ENCODE peak calls at places on chromosomes 12 and 14, in seven cellular contexts. I is omental fat pad, H is lung microvascular endothelial cell, F is amniotic stem cell, C is brain pericyte, R is HFFc6, U is foreskin fibroblast. Z is an unnamed sample.

GRCh38 chr14:32933943-32934890 is 4.5 kb upstream of the NPAS3 start:
- DNase-seq in I (no peak), H (no peak), F (no peak), C (no peak), R (no peak), U (peak; percentile 54), Z (peak; percentile 12)

GRCh38 chr12:138898-139534 is 72.4 kb downstream of the IQSEC3 start:
- DNase-seq in I (no peak), H (no peak), F (no peak), C (no peak), R (no peak), U (peak; percentile 29), Z (peak; percentile 11)

GRCh38 chr12:19855876-19856275 is 416.6 kb downstream of the AEBP2 start:
- DNase-seq in I (no peak), H (no peak), F (no peak), C (no peak), R (no peak), U (no peak), Z (no peak)

GRCh38 chr14:76337619-76338545 is 38.1 kb upstream of the ESRRB start:
- DNase-seq in I (no peak), H (no peak), F (no peak), C (no peak), R (no peak), U (peak; percentile 42), Z (no peak)

GRCh38 chr14:92244805-92245204 is 78.2 kb upstream of the SLC24A4 start:
- DNase-seq in I (no peak), H (no peak), F (no peak), C (no peak), R (no peak), U (no peak), Z (no peak)

GRCh38 chr14:77099425-77100167 is 1.5 kb downstream of the CIPC start:
- DNase-seq in I (no peak), H (peak; percentile 62), F (peak; percentile 26), C (no peak), R (peak; percentile 77), U (peak; percentile 89), Z (peak; percentile 40)

GRCh38 chr12:62347922-62348650 is 87.9 kb downstream of the USP15 start:
- DNase-seq in I (no peak), H (no peak), F (no peak), C (no peak), R (peak; percentile 57), U (peak; percentile 50), Z (peak; percentile 13)

GRCh38 chr14:75341639-75342038 is 63.0 kb downstream of the FOS start:
- DNase-seq in I (no peak), H (no peak), F (no peak), C (no peak), R (no peak), U (no peak), Z (no peak)

GRCh38 chr12:21323736-21324135 is 11.0 kb downstream of the SLCO1A2 start:
- DNase-seq in I (no peak), H (no peak), F (no peak), C (no peak), R (no peak), U (no peak), Z (no peak)

GRCh38 chr14:91164676-91165075 is 50.8 kb downstream of the DGLUCY start:
- DNase-seq in I (no peak), H (no peak), F (no peak), C (no peak), R (no peak), U (no peak), Z (no peak)

GRCh38 chr12:131437706-131438210 is 273.1 kb upstream of the SFSWAP start:
- DNase-seq in I (no peak), H (no peak), F (no peak), C (no peak), R (no peak), U (no peak), Z (no peak)

GRCh38 chr14:95069547-95069946 is 87.8 kb downstream of the DICER1 start:
- DNase-seq in I (no peak), H (no peak), F (no peak), C (no peak), R (no peak), U (no peak), Z (no peak)

GRCh38 chr12:116955382-116956021 is 44.8 kb downstream of the FBXW8 start:
- DNase-seq in I (no peak), H (peak; percentile 17), F (no peak), C (no peak), R (no peak), U (peak; percentile 48), Z (no peak)

GRCh38 chr12:6207254-6207942 is 7.2 kb downstream of the CD9 start:
- DNase-seq in I (no peak), H (no peak), F (no peak), C (no peak), R (no peak), U (peak; percentile 64), Z (no peak)

GRCh38 chr14:71103662-71104484 is 196.6 kb downstream of the PCNX1 start:
- DNase-seq in I (no peak), H (peak; percentile 77), F (peak; percentile 30), C (peak; percentile 21), R (peak; percentile 75), U (peak; percentile 77), Z (peak; percentile 54)

GRCh38 chr12:100799770-100800169 is 5.2 kb downstream of the ANO4 start:
- DNase-seq in I (no peak), H (no peak), F (no peak), C (no peak), R (no peak), U (peak; percentile 36), Z (no peak)

GRCh38 chr12:84757978-84758377 is 154.6 kb downstream of the SLC6A15 start:
- DNase-seq in I (no peak), H (no peak), F (no peak), C (no peak), R (peak; percentile 36), U (peak; percentile 89), Z (peak; percentile 54)

GRCh38 chr12:130620756-130621155 is 95.3 kb downstream of the RIMBP2 start:
- DNase-seq in I (no peak), H (no peak), F (no peak), C (no peak), R (no peak), U (no peak), Z (no peak)

GRCh38 chr12:53737951-53738833 is 10.9 kb upstream of the CALCOCO1 start:
- DNase-seq in I (no peak), H (no peak), F (no peak), C (no peak), R (no peak), U (no peak), Z (no peak)

GRCh38 chr12:47885012-47885501 is 19.7 kb downstream of the VDR start:
- DNase-seq in I (no peak), H (no peak), F (no peak), C (no peak), R (no peak), U (no peak), Z (no peak)

GRCh38 chr12:110370732-110371141 is 32.8 kb downstream of the ANAPC7 start:
- DNase-seq in I (no peak), H (no peak), F (no peak), C (no peak), R (no peak), U (no peak), Z (no peak)

GRCh38 chr12:89225401-89225800 is 126.9 kb downstream of the DUSP6 start:
- DNase-seq in I (no peak), H (peak; percentile 95), F (no peak), C (no peak), R (peak; percentile 58), U (peak; percentile 75), Z (peak; percentile 45)

GRCh38 chr12:66775941-66776340 is 97.1 kb upstream of the GRIP1 start:
- DNase-seq in I (no peak), H (no peak), F (no peak), C (no peak), R (no peak), U (no peak), Z (no peak)

GRCh38 chr14:74647834-74648361 is 35.9 kb upstream of the LTBP2 start:
- DNase-seq in I (no peak), H (no peak), F (no peak), C (no peak), R (no peak), U (peak; percentile 49), Z (no peak)

GRCh38 chr12:133203344-133204263 is 22.3 kb downstream of the ZNF268 start:
- DNase-seq in I (no peak), H (peak; percentile 16), F (no peak), C (no peak), R (no peak), U (peak; percentile 3), Z (no peak)

GRCh38 chr12:104303538-104304151 is at the start of gene EID3:
- DNase-seq in I (peak; percentile 55), H (peak; percentile 92), F (peak; percentile 40), C (peak; percentile 41), R (peak; percentile 67), U (peak; percentile 96), Z (peak; percentile 77)

GRCh38 chr12:41188058-41188840 is at the start of gene PDZRN4:
- DNase-seq in I (no peak), H (no peak), F (no peak), C (no peak), R (no peak), U (peak; percentile 2), Z (no peak)

GRCh38 chr14:102751088-102751487 is 26.2 kb upstream of the TRAF3 start:
- DNase-seq in I (no peak), H (no peak), F (no peak), C (no peak), R (no peak), U (no peak), Z (no peak)

GRCh38 chr14:23110579-23111375 is 6.0 kb upstream of the CIROP start:
- DNase-seq in I (no peak), H (no peak), F (no peak), C (no peak), R (no peak), U (no peak), Z (no peak)

GRCh38 chr12:83031301-83031700 is 344.6 kb downstream of the TMTC2 start:
- DNase-seq in I (no peak), H (no peak), F (no peak), C (no peak), R (no peak), U (no peak), Z (no peak)

GRCh38 chr12:52284562-52285171 is 6.7 kb downstream of the KRT81 start:
- DNase-seq in I (no peak), H (no peak), F (no peak), C (no peak), R (no peak), U (no peak), Z (no peak)

GRCh38 chr12:107891967-107892366 is 117.5 kb downstream of the ASCL4 start:
- DNase-seq in I (no peak), H (peak; percentile 31), F (no peak), C (no peak), R (no peak), U (peak; percentile 14), Z (no peak)

GRCh38 chr14:68964300-68965093 is 14.6 kb downstream of the ACTN1 start:
- DNase-seq in I (no peak), H (no peak), F (no peak), C (no peak), R (no peak), U (peak; percentile 64), Z (no peak)